ENCODE peak calls at places on chromosomes 2 and 18, in six cellular contexts. One of them, this sample, is unnamed.

GRCh38 chr18:33210575-33211189 is 229.8 kb downstream of the CCDC178 start:
- DNase-seq in GM23338: peak; percentile 81
- DNase-seq in astrocyte: peak; percentile 4
- DNase-seq in mucosa of descending colon: no peak
- DNase-seq in IMR-90: peak; percentile 22
- DNase-seq in GM06990: no peak
- DNase-seq in this sample: peak; percentile 49

GRCh38 chr2:43268066-43268971 is 41.9 kb upstream of the ZFP36L2 start:
- DNase-seq in IMR-90: no peak
- DNase-seq in GM23338: no peak
- DNase-seq in mucosa of descending colon: no peak
- DNase-seq in GM06990: no peak
- DNase-seq in astrocyte: no peak
- DNase-seq in this sample: peak; percentile 77

GRCh38 chr2:225334524-225334923 is 65.0 kb upstream of the NYAP2 start:
- DNase-seq in GM06990: no peak
- DNase-seq in GM23338: no peak
- DNase-seq in mucosa of descending colon: no peak
- DNase-seq in astrocyte: peak; percentile 56
- DNase-seq in IMR-90: no peak
- DNase-seq in this sample: no peak

GRCh38 chr2:58299123-58299522 is 58.0 kb upstream of the FANCL start:
- DNase-seq in GM23338: no peak
- DNase-seq in GM06990: no peak
- DNase-seq in astrocyte: no peak
- DNase-seq in mucosa of descending colon: no peak
- DNase-seq in IMR-90: no peak
- DNase-seq in this sample: no peak

GRCh38 chr2:180128861-180129260 is 121.8 kb upstream of the CWC22 start:
- DNase-seq in GM23338: no peak
- DNase-seq in IMR-90: no peak
- DNase-seq in GM06990: no peak
- DNase-seq in mucosa of descending colon: no peak
- DNase-seq in astrocyte: no peak
- DNase-seq in this sample: no peak

GRCh38 chr2:3302751-3303582 is 74.7 kb downstream of the EIPR1 start:
- DNase-seq in GM23338: no peak
- DNase-seq in IMR-90: no peak
- DNase-seq in astrocyte: no peak
- DNase-seq in GM06990: no peak
- DNase-seq in mucosa of descending colon: no peak
- DNase-seq in this sample: no peak

GRCh38 chr2:185583058-185583816 is 155.4 kb upstream of the FSIP2 start:
- DNase-seq in GM23338: peak; percentile 29
- DNase-seq in IMR-90: peak; percentile 3
- DNase-seq in GM06990: no peak
- DNase-seq in astrocyte: peak; percentile 87
- DNase-seq in mucosa of descending colon: no peak
- DNase-seq in this sample: peak; percentile 97

GRCh38 chr2:197939787-197940186 is 135.4 kb downstream of the PLCL1 start:
- DNase-seq in mucosa of descending colon: no peak
- DNase-seq in GM06990: no peak
- DNase-seq in IMR-90: no peak
- DNase-seq in astrocyte: no peak
- DNase-seq in GM23338: no peak
- DNase-seq in this sample: no peak

GRCh38 chr2:16096962-16097361 is 156.6 kb downstream of the MYCN start:
- DNase-seq in astrocyte: no peak
- DNase-seq in GM06990: no peak
- DNase-seq in IMR-90: no peak
- DNase-seq in GM23338: no peak
- DNase-seq in mucosa of descending colon: no peak
- DNase-seq in this sample: no peak

GRCh38 chr2:203177361-203177760 is 61.5 kb upstream of the CYP20A1 start:
- DNase-seq in GM06990: no peak
- DNase-seq in astrocyte: peak; percentile 20
- DNase-seq in IMR-90: no peak
- DNase-seq in GM23338: no peak
- DNase-seq in mucosa of descending colon: no peak
- DNase-seq in this sample: peak; percentile 39

GRCh38 chr2:202494300-202494699 is 118.2 kb downstream of the BMPR2 start:
- DNase-seq in IMR-90: peak; percentile 96
- DNase-seq in mucosa of descending colon: no peak
- DNase-seq in GM23338: peak; percentile 21
- DNase-seq in astrocyte: peak; percentile 31
- DNase-seq in GM06990: no peak
- DNase-seq in this sample: peak; percentile 37

GRCh38 chr18:31499157-31499524 is 1.2 kb downstream of the DSG2 start:
- DNase-seq in IMR-90: no peak
- DNase-seq in GM06990: no peak
- DNase-seq in astrocyte: no peak
- DNase-seq in GM23338: no peak
- DNase-seq in mucosa of descending colon: no peak
- DNase-seq in this sample: peak; percentile 38

DNA sequence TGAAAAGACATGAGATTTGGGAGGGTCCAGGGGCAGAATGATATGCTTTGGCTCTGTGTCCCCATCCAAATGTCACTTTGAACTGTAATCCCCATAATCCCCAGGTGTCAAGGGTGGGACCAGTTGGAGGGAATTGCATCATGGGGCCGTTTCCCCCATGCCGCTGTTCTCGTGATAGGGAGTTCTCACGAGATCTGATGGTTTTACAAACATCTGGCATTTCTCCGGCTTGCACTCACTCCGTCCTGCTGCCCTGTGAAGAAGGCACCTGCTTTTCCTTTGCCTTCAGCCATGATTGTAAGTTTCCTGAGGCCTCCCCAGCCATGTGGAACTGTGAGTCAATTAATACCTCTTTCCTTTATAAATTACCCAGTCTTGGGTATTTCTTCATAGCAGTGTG is 51.4 kb downstream of the LPIN1 start:
- DNase-seq in astrocyte: no peak
- DNase-seq in GM23338: no peak
- DNase-seq in IMR-90: no peak
- DNase-seq in mucosa of descending colon: no peak
- DNase-seq in GM06990: no peak
- DNase-seq in this sample: no peak
- H3K36me3 ChIP-seq in astrocyte: peaks cover 60% of the 10 kb centered on the region
- H3K36me3 ChIP-seq in GM23338: no peaks in the 10 kb centered on the region
- H3K36me3 ChIP-seq in IMR-90: peaks cover 41% of the 10 kb centered on the region
- H3K36me3 ChIP-seq in mucosa of descending colon: no peaks in the 10 kb centered on the region
- H3K36me3 ChIP-seq in GM06990: peaks cover 22% of the 10 kb centered on the region
- H3K36me3 ChIP-seq in this sample: peaks cover 14% of the 10 kb centered on the region

GRCh38 chr18:64807560-64807959 is 658.7 kb upstream of the LINC00305 start:
- DNase-seq in mucosa of descending colon: no peak
- DNase-seq in IMR-90: no peak
- DNase-seq in GM06990: no peak
- DNase-seq in astrocyte: no peak
- DNase-seq in GM23338: no peak
- DNase-seq in this sample: no peak

GRCh38 chr18:64806232-64806631 is 657.3 kb upstream of the LINC00305 start:
- DNase-seq in mucosa of descending colon: no peak
- DNase-seq in GM23338: no peak
- DNase-seq in GM06990: no peak
- DNase-seq in IMR-90: no peak
- DNase-seq in astrocyte: no peak
- DNase-seq in this sample: no peak

GRCh38 chr18:64810354-64810753 is 661.5 kb upstream of the LINC00305 start:
- DNase-seq in GM06990: no peak
- DNase-seq in astrocyte: no peak
- DNase-seq in mucosa of descending colon: no peak
- DNase-seq in GM23338: no peak
- DNase-seq in IMR-90: no peak
- DNase-seq in this sample: no peak

GRCh38 chr18:64809801-64810200 is 660.9 kb upstream of the LINC00305 start:
- DNase-seq in astrocyte: no peak
- DNase-seq in IMR-90: no peak
- DNase-seq in GM23338: no peak
- DNase-seq in mucosa of descending colon: no peak
- DNase-seq in GM06990: no peak
- DNase-seq in this sample: no peak
- H3K4me3 ChIP-seq in astrocyte: no peak overlapping the region
- H3K4me3 ChIP-seq in IMR-90: no peak overlapping the region
- H3K4me3 ChIP-seq in GM23338: no peak overlapping the region
- H3K4me3 ChIP-seq in mucosa of descending colon: no peak overlapping the region
- H3K4me3 ChIP-seq in GM06990: no peak overlapping the region
- H3K4me3 ChIP-seq in this sample: no peak overlapping the region

DNA sequence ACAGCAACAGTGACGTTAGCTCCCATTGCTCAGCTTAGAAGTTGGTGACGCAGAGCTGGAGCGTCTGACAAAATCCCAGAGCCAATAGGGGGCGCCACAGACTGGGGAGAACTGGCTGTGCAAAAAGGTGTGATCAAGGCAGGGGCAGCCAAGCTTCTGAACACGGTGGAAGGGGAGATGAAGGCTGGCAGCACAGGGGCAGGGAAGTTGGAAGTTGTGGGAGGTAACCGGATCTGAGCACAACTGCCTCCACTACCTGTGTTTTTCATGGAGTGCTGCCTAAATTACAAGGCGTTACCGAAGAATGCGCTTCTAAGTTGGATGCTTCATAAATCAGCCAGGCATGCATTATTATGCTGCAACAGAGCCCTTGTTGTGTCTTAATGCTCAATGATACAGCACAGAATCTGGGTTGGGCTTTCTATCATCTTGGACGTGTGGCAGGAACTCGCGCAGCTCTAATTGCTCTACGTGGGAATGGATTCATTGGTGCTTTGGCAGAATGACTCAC is 370.0 kb downstream of the SLC4A3 start:
- DNase-seq in astrocyte: peak; percentile 52
- DNase-seq in GM06990: no peak
- DNase-seq in GM23338: peak; percentile 81
- DNase-seq in IMR-90: peak; percentile 29
- DNase-seq in mucosa of descending colon: peak; percentile 26
- DNase-seq in this sample: peak; percentile 16
- TF ChIP-seq CTCF in astrocyte: peak; percentile 42
- TF ChIP-seq CTCF in GM06990: peak; percentile 48
- TF ChIP-seq CTCF in GM23338: peak; percentile 78
- TF ChIP-seq CTCF in IMR-90: peak; percentile 49
- TF ChIP-seq CTCF in mucosa of descending colon: no peak
- TF ChIP-seq CTCF in this sample: peak; percentile 54

DNA sequence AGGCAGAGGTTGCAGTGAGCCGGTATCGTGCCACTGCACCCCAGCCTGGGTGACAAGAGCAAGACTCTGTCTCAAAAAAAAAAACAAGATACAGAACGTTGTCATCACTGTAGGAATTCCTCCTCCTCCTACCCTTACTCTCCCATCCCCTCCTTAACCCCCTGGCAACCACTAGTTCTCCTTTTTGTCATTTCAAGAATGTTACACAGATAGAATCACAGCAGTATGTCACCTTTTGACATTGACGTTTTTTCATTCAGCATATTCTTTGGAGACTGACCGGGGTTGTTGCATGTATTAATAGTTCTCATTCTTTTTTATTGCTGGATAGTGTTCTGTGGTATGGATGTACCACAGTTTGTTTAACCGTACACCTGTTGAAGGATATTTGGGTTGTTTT is 32.4 kb downstream of the TTLL4 start:
- DNase-seq in GM06990: peak; percentile 22
- DNase-seq in IMR-90: no peak
- DNase-seq in GM23338: no peak
- DNase-seq in astrocyte: no peak
- DNase-seq in mucosa of descending colon: no peak
- DNase-seq in this sample: no peak
- H3K36me3 ChIP-seq in GM06990: peaks cover 15% of the 10 kb centered on the region
- H3K36me3 ChIP-seq in IMR-90: peaks cover 45% of the 10 kb centered on the region
- H3K36me3 ChIP-seq in GM23338: peaks cover 37% of the 10 kb centered on the region
- H3K36me3 ChIP-seq in astrocyte: peaks cover 34% of the 10 kb centered on the region
- H3K36me3 ChIP-seq in mucosa of descending colon: no peaks in the 10 kb centered on the region
- H3K36me3 ChIP-seq in this sample: peaks cover 23% of the 10 kb centered on the region

DNA sequence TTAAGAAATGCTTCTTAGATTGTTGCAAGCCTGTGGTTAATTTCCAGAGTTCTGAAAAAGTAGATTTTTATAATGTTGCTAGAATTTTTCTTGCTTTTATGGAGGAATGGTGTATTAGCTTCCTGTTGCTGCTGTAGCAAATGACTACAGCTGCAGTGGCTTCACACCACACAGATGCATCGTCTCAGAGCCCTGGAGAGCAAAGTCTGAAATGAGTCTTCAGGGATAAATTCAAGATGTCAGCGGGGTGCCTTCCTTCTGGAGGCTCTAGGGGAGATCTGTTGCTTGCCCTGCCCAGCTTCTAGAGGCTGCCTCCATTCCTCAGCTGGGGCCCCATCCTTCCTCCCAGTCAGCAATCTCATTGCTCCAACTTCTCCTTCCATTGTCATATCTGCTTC is 187.8 kb downstream of the ZNF516 start:
- DNase-seq in astrocyte: no peak
- DNase-seq in GM06990: no peak
- DNase-seq in mucosa of descending colon: no peak
- DNase-seq in GM23338: no peak
- DNase-seq in IMR-90: no peak
- DNase-seq in this sample: no peak
- H3K4me3 ChIP-seq in astrocyte: no peak overlapping the region
- H3K4me3 ChIP-seq in GM06990: no peak overlapping the region
- H3K4me3 ChIP-seq in mucosa of descending colon: no peak overlapping the region
- H3K4me3 ChIP-seq in GM23338: no peak overlapping the region
- H3K4me3 ChIP-seq in IMR-90: no peak overlapping the region
- H3K4me3 ChIP-seq in this sample: no peak overlapping the region

DNA sequence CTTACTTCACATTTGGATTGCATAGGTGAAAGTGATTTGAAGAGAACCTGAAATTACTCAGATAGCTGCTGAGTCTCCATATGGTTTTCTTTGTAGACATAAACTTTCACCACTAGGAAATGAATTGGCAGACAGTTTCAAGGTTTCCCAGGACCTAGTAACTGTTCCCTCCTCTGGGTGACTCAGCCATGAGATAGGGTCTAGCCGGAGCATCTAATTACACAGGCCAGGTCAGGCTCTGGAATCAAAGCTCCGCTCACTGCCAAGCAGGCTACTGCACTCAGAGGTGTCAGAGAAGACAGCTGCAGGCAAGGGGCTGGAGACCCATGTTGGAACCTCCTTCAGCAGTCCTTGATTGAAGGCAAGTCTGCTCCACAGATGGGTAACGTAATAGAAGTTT is 429.2 kb downstream of the TNS1 start:
- DNase-seq in IMR-90: peak; percentile 89
- DNase-seq in astrocyte: peak; percentile 78
- DNase-seq in GM23338: no peak
- DNase-seq in GM06990: no peak
- DNase-seq in mucosa of descending colon: no peak
- DNase-seq in this sample: peak; percentile 47
- TF ChIP-seq CTCF in IMR-90: peak; percentile 22
- TF ChIP-seq CTCF in astrocyte: no peak
- TF ChIP-seq CTCF in GM23338: no peak
- TF ChIP-seq CTCF in GM06990: no peak
- TF ChIP-seq CTCF in mucosa of descending colon: no peak
- TF ChIP-seq CTCF in this sample: no peak